ENCODE peak calls at places on chromosome 18, in four cellular contexts. E, H, L and C are unnamed samples.

GRCh38 chr18:34707670-34708069 is 2.4 kb upstream of the DTNA start:
- DNase-seq in E (no peak), H (peak), L (peak), C (peak)

GRCh38 chr18:36314754-36315153 is 17.2 kb downstream of the FHOD3 start:
- DNase-seq in E (no peak), H (peak), L (no peak), C (no peak)

GRCh38 chr18:35345460-35345921 is 1.3 kb upstream of the ZNF24 start:
- DNase-seq in E (no peak), H (no peak), L (no peak), C (peak)

GRCh38 chr18:35267161-35267651 is 22.8 kb downstream of the ZSCAN30 start:
- DNase-seq in E (no peak), H (no peak), L (peak), C (peak)

GRCh38 chr18:58868440-58868839 is 3.8 kb downstream of the ZNF532 start:
- DNase-seq in E (no peak), H (no peak), L (no peak), C (no peak)

GRCh38 chr18:58449366-58449935 is 179.4 kb downstream of the ALPK2 start:
- DNase-seq in E (no peak), H (no peak), L (no peak), C (no peak)

GRCh38 chr18:48540329-48541025 is 1.6 kb downstream of the CTIF start:
- DNase-seq in E (peak), H (peak), L (peak), C (peak)

GRCh38 chr18:3605562-3606443 is 155.8 kb downstream of the TGIF1 start:
- DNase-seq in E (no peak), H (peak), L (no peak), C (no peak)

GRCh38 chr18:58325521-58325908 is 281.5 kb downstream of the NEDD4L start:
- DNase-seq in E (no peak), H (peak), L (no peak), C (no peak)

GRCh38 chr18:66724664-66725356 is 120.9 kb upstream of the CDH19 start:
- DNase-seq in E (no peak), H (no peak), L (no peak), C (no peak)
- H3K27ac ChIP-seq in E (no peak), H (no peak), L (no peak), C (no peak)

GRCh38 chr18:10259934-10260333 is 194.5 kb upstream of the APCDD1 start:
- DNase-seq in E (no peak), H (peak), L (no peak), C (no peak)
- TF ChIP-seq CTCF in E (no peak), H (no peak), L (no peak), C (no peak)

GRCh38 chr18:49561377-49562193 is at the start of gene LIPG:
- DNase-seq in E (peak), H (peak), L (peak), C (peak)
- TF ChIP-seq POLR2A in E (no peak), H (no peak), L (no peak), C (no peak)

DNA sequence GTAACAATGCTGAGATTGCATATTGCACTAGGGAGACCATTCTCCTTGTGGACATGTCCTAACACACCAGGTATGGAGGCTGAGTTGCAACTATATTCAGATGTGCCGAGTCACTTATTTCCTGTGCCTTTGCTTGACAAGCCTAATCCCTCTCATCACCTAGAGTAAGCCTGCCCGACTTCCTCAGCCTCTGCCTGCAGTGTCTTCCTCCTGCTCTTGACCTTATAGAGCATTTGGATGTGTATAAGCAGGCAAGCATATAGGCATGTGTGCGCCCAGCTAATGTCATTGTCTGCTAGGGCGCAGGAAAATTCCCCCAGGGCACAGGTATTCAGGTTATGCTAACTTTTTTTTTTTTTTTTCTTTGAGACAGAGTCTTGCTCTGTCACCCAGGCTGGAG is 316.9 kb downstream of the CDH2 start:
- DNase-seq in E (no peak), H (no peak), L (no peak), C (no peak)
- H3K27ac ChIP-seq in E (no peak), H (no peak), L (no peak), C (no peak)